ENCODE peak calls at places on chromosomes 3 and 15, in seven cellular contexts. O is epithelial cell of prostate, T is A549, M is left cardiac atrium, P is AG08395, E is activated gamma-delta T cell treated with Interleukin-2 at 50 U/mL for 16 hours, Z is fibroblast of the aortic adventitia. C is an unnamed sample.

GRCh38 chr3:152100491-152101086 is 168.1 kb upstream of the MBNL1 start:
- DNase-seq in O (no peak), T (no peak), M (no peak), P (no peak), E (peak), Z (no peak), C (no peak)

GRCh38 chr3:121529308-121529707 is 16.5 kb downstream of the POLQ start:
- DNase-seq in O (no peak), T (peak), M (no peak), P (peak), E (no peak), Z (peak), C (no peak)

GRCh38 chr3:58241321-58242044 is 3.9 kb downstream of the ABHD6 start:
- DNase-seq in O (no peak), T (no peak), M (no peak), P (peak), E (no peak), Z (no peak), C (no peak)

GRCh38 chr3:126314305-126315082 is 42.7 kb downstream of the KLF15 start:
- DNase-seq in O (no peak), T (no peak), M (no peak), P (no peak), E (no peak), Z (no peak), C (no peak)

GRCh38 chr15:90872481-90873184 is 4.2 kb downstream of the FURIN start:
- DNase-seq in O (no peak), T (no peak), M (no peak), P (peak), E (no peak), Z (peak), C (no peak)

GRCh38 chr3:13308406-13308805 is 111.7 kb downstream of the NUP210 start:
- DNase-seq in O (no peak), T (peak), M (no peak), P (peak), E (no peak), Z (peak), C (no peak)

GRCh38 chr3:122188758-122189157 is 5.3 kb downstream of the CASR start:
- DNase-seq in O (no peak), T (no peak), M (no peak), P (no peak), E (no peak), Z (no peak), C (no peak)

GRCh38 chr15:40439461-40440299 is 1.1 kb upstream of the BAHD1 start:
- DNase-seq in O (no peak), T (no peak), M (peak), P (peak), E (no peak), Z (peak), C (no peak)

GRCh38 chr3:163043074-163043473 is 1546.5 kb downstream of the OTOL1 start:
- DNase-seq in O (no peak), T (no peak), M (no peak), P (no peak), E (no peak), Z (peak), C (no peak)

GRCh38 chr3:124351430-124352142 is 359.7 kb upstream of the ROPN1 start:
- DNase-seq in O (no peak), T (peak), M (no peak), P (peak), E (no peak), Z (peak), C (no peak)

GRCh38 chr15:25092661-25093060 is 137.9 kb downstream of the SNRPN start:
- DNase-seq in O (no peak), T (no peak), M (no peak), P (no peak), E (no peak), Z (peak), C (no peak)

GRCh38 chr15:31280831-31281216 is 45.8 kb upstream of the KLF13 start:
- DNase-seq in O (no peak), T (no peak), M (no peak), P (no peak), E (no peak), Z (no peak), C (no peak)

GRCh38 chr3:107718547-107718946 is 195.8 kb downstream of the BBX start:
- DNase-seq in O (no peak), T (no peak), M (no peak), P (no peak), E (no peak), Z (no peak), C (no peak)

GRCh38 chr3:46212101-46212500 is 4.0 kb upstream of the CCR1 start:
- DNase-seq in O (no peak), T (no peak), M (no peak), P (no peak), E (no peak), Z (no peak), C (no peak)

GRCh38 chr3:104785966-104786365 is 580.7 kb upstream of the ALCAM start:
- DNase-seq in O (no peak), T (no peak), M (no peak), P (no peak), E (no peak), Z (no peak), C (no peak)

GRCh38 chr3:127104586-127104985 is 88.3 kb upstream of the PRR23E start:
- DNase-seq in O (no peak), T (no peak), M (no peak), P (no peak), E (no peak), Z (no peak), C (peak)

GRCh38 chr3:116083686-116084085 is 361.6 kb downstream of the LSAMP start:
- DNase-seq in O (no peak), T (no peak), M (no peak), P (no peak), E (no peak), Z (no peak), C (no peak)

GRCh38 chr3:76997733-76998132 is 42.2 kb upstream of the ROBO2 start:
- DNase-seq in O (peak), T (no peak), M (no peak), P (peak), E (no peak), Z (no peak), C (no peak)

GRCh38 chr15:101203029-101203428 is 48.8 kb downstream of the CHSY1 start:
- DNase-seq in O (no peak), T (no peak), M (no peak), P (no peak), E (no peak), Z (no peak), C (no peak)

GRCh38 chr3:169264711-169265110 is 398.8 kb downstream of the MECOM start:
- DNase-seq in O (no peak), T (no peak), M (peak), P (no peak), E (no peak), Z (peak), C (no peak)

GRCh38 chr3:83224101-83224868 is 1462.8 kb upstream of the GBE1 start:
- DNase-seq in O (no peak), T (no peak), M (no peak), P (no peak), E (no peak), Z (peak), C (no peak)

GRCh38 chr3:59367150-59367549 is 317.3 kb upstream of the CFAP20DC start:
- DNase-seq in O (no peak), T (no peak), M (no peak), P (no peak), E (no peak), Z (no peak), C (no peak)

GRCh38 chr3:169146866-169147245 is 516.7 kb downstream of the MECOM start:
- DNase-seq in O (no peak), T (peak), M (no peak), P (peak), E (no peak), Z (peak), C (no peak)

GRCh38 chr15:36644156-36644896 is 64.9 kb downstream of the CDIN1 start:
- DNase-seq in O (no peak), T (no peak), M (no peak), P (no peak), E (no peak), Z (no peak), C (no peak)

GRCh38 chr3:26236991-26237682 is 385.4 kb upstream of the LRRC3B start:
- DNase-seq in O (no peak), T (no peak), M (no peak), P (no peak), E (no peak), Z (no peak), C (no peak)

GRCh38 chr3:176855213-176855612 is 342.1 kb downstream of the TBL1XR1 start:
- DNase-seq in O (no peak), T (no peak), M (no peak), P (no peak), E (no peak), Z (no peak), C (no peak)

GRCh38 chr15:90266061-90266431 is 574 bp downstream of the NGRN start:
- DNase-seq in O (no peak), T (peak), M (peak), P (peak), E (peak), Z (peak), C (no peak)

GRCh38 chr3:74663178-74663577 is 48.7 kb upstream of the CNTN3 start:
- DNase-seq in O (no peak), T (no peak), M (no peak), P (no peak), E (no peak), Z (no peak), C (no peak)

GRCh38 chr3:188687389-188687788 is 484.4 kb upstream of the TPRG1 start:
- DNase-seq in O (no peak), T (no peak), M (no peak), P (peak), E (no peak), Z (peak), C (no peak)

GRCh38 chr3:149384911-149385321 is 7.5 kb upstream of the TM4SF1 start:
- DNase-seq in O (peak), T (no peak), M (no peak), P (peak), E (no peak), Z (peak), C (no peak)

GRCh38 chr3:50652709-50653108 is 22.0 kb upstream of the DOCK3 start:
- DNase-seq in O (no peak), T (peak), M (no peak), P (no peak), E (peak), Z (no peak), C (no peak)

GRCh38 chr3:64651791-64652241 is 36.0 kb downstream of the ADAMTS9 start:
- DNase-seq in O (no peak), T (no peak), M (no peak), P (peak), E (no peak), Z (peak), C (no peak)

GRCh38 chr3:111956995-111957736 is 21.7 kb upstream of the ABHD10 start:
- DNase-seq in O (no peak), T (no peak), M (no peak), P (no peak), E (no peak), Z (no peak), C (no peak)

GRCh38 chr3:33855884-33856546 is 57.6 kb downstream of the PDCD6IP start:
- DNase-seq in O (no peak), T (no peak), M (no peak), P (no peak), E (no peak), Z (peak), C (no peak)

GRCh38 chr3:126748701-126749546 is 44.9 kb downstream of the CHCHD6 start:
- DNase-seq in O (no peak), T (no peak), M (no peak), P (no peak), E (no peak), Z (no peak), C (no peak)

C was measured in sciatic nerve.